ENCODE peak calls at places on chromosomes 5 and 9, in eight cellular contexts. V, H, U, Y, O, A, G and K are unnamed samples. For H3K4me1 and H3K27me3, the result is how much of the 10 kb centered on the place peaks cover.

GRCh38 chr5:4514067-4514648 is 626.0 kb upstream of the ADAMTS16 start:
- DNase-seq in U (no peak), V (no peak), Y (no peak), A (no peak), H (no peak), O (no peak), G (no peak), K (no peak)

GRCh38 chr5:170420809-170421412 is 31.7 kb upstream of the KCNMB1 start:
- DNase-seq in U (no peak), Y (peak), O (peak), A (peak), H (no peak), G (peak), V (peak), K (peak)

GRCh38 chr9:38414040-38414723 is 10.1 kb downstream of the IGFBPL1 start:
- DNase-seq in G (no peak), O (no peak), U (no peak), V (no peak), H (no peak), A (no peak), Y (no peak), K (no peak)

GRCh38 chr9:27430754-27431540 is 93.1 kb upstream of the IFNK start:
- DNase-seq in G (no peak), U (no peak), H (no peak), Y (no peak), V (peak), A (no peak), O (no peak), K (no peak)

GRCh38 chr9:131733601-131734061 is 6.2 kb downstream of the RAPGEF1 start:
- DNase-seq in V (no peak), H (no peak), U (no peak), Y (peak), G (peak), A (peak), O (no peak), K (no peak)

GRCh38 chr5:161530700-161531099 is 15.8 kb downstream of the GABRB2 start:
- DNase-seq in A (no peak), Y (no peak), V (peak), H (no peak), O (no peak), G (no peak), U (no peak), K (no peak)

GRCh38 chr9:35816708-35817107 is 1.9 kb upstream of the HINT2 start:
- DNase-seq in Y (no peak), G (no peak), U (no peak), V (peak), O (no peak), H (no peak), A (no peak), K (no peak)

GRCh38 chr9:93963969-93964368 is 8.8 kb upstream of the BARX1 start:
- DNase-seq in A (no peak), H (no peak), Y (no peak), V (no peak), G (no peak), U (no peak), O (no peak), K (no peak)

GRCh38 chr9:115000217-115000639 is 69.8 kb upstream of the TNFSF8 start:
- DNase-seq in H (no peak), Y (no peak), G (no peak), A (no peak), V (no peak), O (no peak), U (no peak), K (no peak)

GRCh38 chr9:14315754-14316573 is 2.0 kb upstream of the NFIB start:
- DNase-seq in V (peak), G (no peak), H (no peak), U (peak), O (peak), Y (peak), A (no peak), K (peak)

GRCh38 chr5:177988989-177989625 is 6.9 kb downstream of the PROP1 start:
- DNase-seq in O (no peak), A (no peak), H (no peak), Y (no peak), U (no peak), G (no peak), V (no peak), K (no peak)

GRCh38 chr5:171630047-171630669 is 155.5 kb upstream of the SMIM23 start:
- DNase-seq in A (no peak), U (peak), V (peak), H (no peak), O (peak), G (no peak), Y (peak), K (peak)

GRCh38 chr5:17127743-17128231 is 89.6 kb upstream of the BASP1 start:
- DNase-seq in U (no peak), V (no peak), G (no peak), Y (no peak), A (no peak), O (no peak), H (no peak), K (no peak)

GRCh38 chr9:21817176-21817575 is 14.7 kb downstream of the MTAP start:
- DNase-seq in U (no peak), O (no peak), V (no peak), Y (no peak), A (no peak), H (no peak), G (no peak), K (no peak)

GRCh38 chr9:113957778-113958430 is 81.8 kb downstream of the ZNF618 start:
- DNase-seq in H (no peak), G (no peak), Y (peak), V (no peak), U (no peak), O (no peak), A (no peak), K (no peak)

GRCh38 chr5:178453224-178453623 is 137.0 kb downstream of the COL23A1 start:
- DNase-seq in A (no peak), H (no peak), U (peak), O (no peak), G (no peak), Y (no peak), V (no peak), K (no peak)

GRCh38 chr5:177440211-177440989 is 6.2 kb upstream of the PRR7 start:
- DNase-seq in U (peak), V (no peak), Y (no peak), O (no peak), G (no peak), A (no peak), H (no peak), K (no peak)

GRCh38 chr5:178425621-178426068 is 164.5 kb downstream of the COL23A1 start:
- DNase-seq in H (no peak), U (no peak), O (no peak), A (no peak), V (no peak), Y (no peak), G (no peak), K (no peak)

GRCh38 chr9:85960688-85961093 is 19.7 kb downstream of the NAA35 start:
- DNase-seq in H (no peak), A (no peak), O (no peak), Y (no peak), U (no peak), V (no peak), G (no peak), K (no peak)

GRCh38 chr5:146877178-146877681 is 1.3 kb downstream of the PPP2R2B start:
- DNase-seq in A (no peak), H (no peak), G (no peak), U (no peak), Y (no peak), V (no peak), O (no peak), K (no peak)

GRCh38 chr5:112668016-112668415 is 69.7 kb upstream of the APC start:
- DNase-seq in A (no peak), G (no peak), U (no peak), V (no peak), O (no peak), Y (no peak), H (no peak), K (no peak)

GRCh38 chr9:113548221-113549041 is 84.9 kb downstream of the RGS3 start:
- DNase-seq in H (no peak), Y (peak), G (peak), O (peak), V (peak), A (peak), U (peak), K (peak)

GRCh38 chr5:71838286-71838685 is 119.2 kb downstream of the CARTPT start:
- DNase-seq in G (no peak), Y (no peak), V (no peak), A (no peak), O (no peak), H (no peak), U (no peak), K (no peak)
- H3K4me1 ChIP-seq in G (under half), Y (under half), V (under half), A (under half), O (under half), H (under half), U (under half), K (under half)

GRCh38 chr9:136310273-136311030 is 6.6 kb upstream of the CCDC187 start:
- DNase-seq in G (no peak), H (no peak), U (no peak), Y (no peak), O (no peak), V (no peak), A (no peak), K (no peak)

GRCh38 chr9:136311037-136311432 is 7.1 kb upstream of the CCDC187 start:
- DNase-seq in G (no peak), U (no peak), V (no peak), Y (no peak), H (no peak), A (no peak), O (no peak), K (no peak)

GRCh38 chr9:136312436-136312835 is 8.5 kb upstream of the CCDC187 start:
- DNase-seq in U (no peak), G (no peak), H (no peak), Y (peak), A (no peak), V (peak), O (no peak), K (no peak)

GRCh38 chr9:136313111-136314055 is 9.5 kb upstream of the CCDC187 start:
- DNase-seq in Y (no peak), H (no peak), A (no peak), G (no peak), O (no peak), U (no peak), V (no peak), K (no peak)

GRCh38 chr9:136311433-136312375 is 7.8 kb upstream of the CCDC187 start:
- DNase-seq in A (no peak), G (no peak), H (no peak), V (no peak), O (no peak), U (no peak), Y (peak), K (no peak)
- H3K27me3 ChIP-seq in A (under half), G (half or more), H (under half), V (under half), O (under half), U (under half), Y (under half), K (under half)

GRCh38 chr5:139747583-139748504 is 47.8 kb upstream of the PSD2 start:
- DNase-seq in U (peak), Y (peak), H (no peak), V (peak), O (peak), A (peak), G (no peak), K (peak)
- H3K4me1 ChIP-seq in U (under half), Y (under half), H (under half), V (under half), O (under half), A (under half), G (under half), K (under half)

GRCh38 chr5:139901251-139901575 is 105.6 kb downstream of the PSD2 start:
- DNase-seq in A (no peak), O (no peak), U (peak), G (no peak), Y (no peak), H (no peak), V (no peak), K (no peak)

GRCh38 chr5:139898981-139899380 is 103.4 kb downstream of the PSD2 start:
- DNase-seq in U (peak), A (no peak), V (no peak), G (no peak), H (no peak), O (no peak), Y (no peak), K (no peak)

GRCh38 chr5:139897982-139898381 is 102.4 kb downstream of the PSD2 start:
- DNase-seq in O (no peak), G (no peak), U (no peak), Y (no peak), V (no peak), A (no peak), H (no peak), K (no peak)

GRCh38 chr5:139901971-139902370 is 106.4 kb downstream of the PSD2 start:
- DNase-seq in A (no peak), G (no peak), H (no peak), U (peak), V (no peak), O (no peak), Y (no peak), K (no peak)

DNA sequence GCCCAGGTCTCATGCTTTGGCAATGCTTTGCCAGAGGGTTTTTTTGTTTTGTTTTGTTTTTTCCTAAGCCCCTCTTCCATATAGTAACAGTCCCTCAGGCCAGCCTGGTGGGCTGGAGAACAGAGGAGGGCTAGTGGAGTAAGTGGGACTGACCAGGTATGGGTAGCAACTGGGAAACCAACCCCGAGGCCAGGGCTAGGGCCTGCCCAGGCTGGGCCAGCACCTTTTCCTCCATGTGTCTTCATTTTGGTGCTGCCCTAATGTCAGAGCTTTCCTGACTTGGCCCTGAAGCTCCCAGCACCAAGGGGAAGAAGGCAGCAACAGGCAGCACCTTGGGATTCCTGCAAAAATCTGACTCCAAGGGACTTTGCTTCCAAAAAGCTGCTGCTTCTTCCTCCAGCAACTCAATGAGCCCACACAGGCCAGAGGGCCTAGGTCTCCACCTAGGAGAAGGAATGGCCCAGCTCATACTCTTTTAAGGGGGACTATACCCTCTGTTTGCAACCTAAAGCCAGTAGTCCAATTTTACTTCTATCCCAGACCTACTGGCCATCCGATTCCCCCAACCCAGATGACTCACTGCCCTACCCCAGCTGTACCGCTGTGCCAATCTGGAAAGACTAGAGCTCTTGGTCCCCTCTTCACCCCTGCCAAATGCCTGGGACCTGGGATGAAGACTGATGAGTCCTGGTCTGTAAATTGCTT is 105.1 kb downstream of the PSD2 start:
- DNase-seq in A (no peak), O (no peak), Y (no peak), H (no peak), V (no peak), U (peak), G (no peak), K (no peak)
- H3K27me3 ChIP-seq in A (under half), O (under half), Y (half or more), H (under half), V (half or more), U (under half), G (under half), K (under half)

GRCh38 chr9:82722556-82722955 is 340.4 kb downstream of the RASEF start:
- DNase-seq in G (no peak), H (no peak), V (no peak), Y (no peak), A (no peak), O (no peak), U (no peak), K (no peak)

GRCh38 chr9:82729141-82729540 is 333.8 kb downstream of the RASEF start:
- DNase-seq in A (no peak), O (no peak), G (no peak), H (no peak), U (no peak), V (no peak), Y (no peak), K (no peak)

GRCh38 chr9:82729991-82730390 is 333.0 kb downstream of the RASEF start:
- DNase-seq in A (no peak), U (no peak), G (no peak), V (no peak), O (no peak), H (no peak), Y (no peak), K (no peak)

GRCh38 chr9:82722051-82722450 is 340.9 kb downstream of the RASEF start:
- DNase-seq in V (no peak), O (no peak), A (no peak), G (no peak), U (no peak), H (no peak), Y (no peak), K (no peak)

GRCh38 chr9:82726404-82727276 is 336.3 kb downstream of the RASEF start:
- DNase-seq in A (no peak), Y (no peak), H (no peak), U (no peak), G (no peak), V (no peak), O (no peak), K (no peak)
- H3K4me1 ChIP-seq in A (under half), Y (under half), H (under half), U (under half), G (under half), V (under half), O (under half), K (under half)

GRCh38 chr9:124003636-124004349 is 7.8 kb upstream of the LHX2 start:
- DNase-seq in V (peak), Y (no peak), O (no peak), H (no peak), G (no peak), U (no peak), A (no peak), K (no peak)

GRCh38 chr9:124004608-124005007 is 7.0 kb upstream of the LHX2 start:
- DNase-seq in Y (no peak), A (no peak), U (no peak), V (no peak), O (no peak), H (no peak), G (no peak), K (no peak)

GRCh38 chr9:124006448-124007156 is 5.0 kb upstream of the LHX2 start:
- DNase-seq in Y (no peak), H (no peak), G (no peak), O (no peak), A (no peak), V (peak), U (no peak), K (no peak)

GRCh38 chr9:124007157-124007460 is 4.5 kb upstream of the LHX2 start:
- DNase-seq in O (no peak), G (no peak), U (no peak), A (no peak), Y (no peak), H (no peak), V (peak), K (no peak)

DNA sequence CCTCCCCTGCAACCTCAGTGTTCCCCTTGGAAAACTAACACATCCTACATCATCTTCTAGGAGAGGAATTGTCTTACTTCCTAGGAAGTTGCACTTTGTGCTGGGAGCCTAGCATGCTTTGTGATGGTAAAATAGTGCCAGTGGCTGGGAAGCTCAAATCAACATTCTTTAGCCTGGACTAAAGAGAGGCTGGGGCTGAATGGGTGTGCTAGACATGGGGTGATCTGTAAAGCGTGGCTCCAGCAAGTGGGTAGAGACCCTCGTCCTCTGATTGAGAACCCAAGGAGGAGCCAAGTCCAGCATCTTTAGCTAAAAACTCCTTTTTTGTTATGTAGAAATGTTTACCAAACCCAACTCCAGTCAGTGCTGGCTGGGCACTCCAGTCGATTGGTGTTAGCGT is 6.2 kb upstream of the LHX2 start:
- DNase-seq in A (no peak), H (no peak), O (no peak), G (no peak), V (peak), Y (no peak), U (no peak), K (no peak)
- H3K27me3 ChIP-seq in A (half or more), H (half or more), O (under half), G (half or more), V (half or more), Y (half or more), U (half or more), K (half or more)

DNA sequence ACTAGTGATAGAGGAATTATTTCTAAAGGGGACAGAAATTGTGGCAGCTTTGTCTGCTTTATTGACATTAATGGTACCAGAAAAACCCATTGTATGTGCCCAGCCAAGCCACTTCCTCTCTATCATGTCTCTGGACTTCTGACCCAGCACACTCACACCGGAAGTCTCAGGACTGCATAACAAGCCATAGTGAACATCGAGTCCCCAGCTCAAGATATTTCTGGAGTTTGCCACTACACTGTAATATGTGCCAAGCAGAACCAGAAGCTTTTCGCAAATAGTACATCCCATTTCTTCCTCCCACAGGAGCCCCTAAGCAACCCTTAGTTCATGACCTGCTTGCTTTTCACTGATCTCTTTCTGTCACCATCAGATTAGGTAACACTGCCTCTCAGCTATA is 187.4 kb upstream of the GHR start:
- DNase-seq in G (peak), H (no peak), U (no peak), A (no peak), O (peak), V (no peak), Y (no peak), K (no peak)
- H3K4me1 ChIP-seq in G (under half), H (under half), U (under half), A (under half), O (under half), V (under half), Y (under half), K (under half)

GRCh38 chr5:32711693-32712462 is 757 bp downstream of the NPR3 start:
- DNase-seq in G (no peak), V (peak), H (no peak), O (peak), U (no peak), A (no peak), Y (no peak), K (no peak)
- H3K27me3 ChIP-seq in G (under half), V (half or more), H (under half), O (under half), U (under half), A (under half), Y (half or more), K (under half)